ENCODE peak calls at places on chromosomes 6 and 20, in nine cellular contexts. R is NCI-H774; S is H54; X is heart left ventricle; B is activated CD8-positive, alpha-beta memory T cell treated with anti-CD3 and anti-CD28 coated beads for 24 hours; T is DMS153; E is GM12892; M is GM10248; W is stromal cell of bone marrow. K is an unnamed sample.

GRCh38 chr6:36154286-36154685 is 24.0 kb downstream of the MAPK13 start:
- DNase-seq in R (no peak), S (no peak), X (no peak), B (no peak), T (no peak), E (no peak), M (no peak), W (no peak), K (no peak)

GRCh38 chr6:36821581-36822335 is 17.5 kb downstream of the CPNE5 start:
- DNase-seq in R (no peak), S (no peak), X (no peak), B (no peak), T (no peak), E (no peak), M (no peak), W (no peak), K (no peak)

GRCh38 chr6:6758915-6759654 is 170.6 kb downstream of the LY86 start:
- DNase-seq in R (peak), S (no peak), X (peak), B (no peak), T (peak), E (peak), M (peak), W (peak), K (peak)

GRCh38 chr20:59945175-59945574 is 5.0 kb downstream of the FAM217B start:
- DNase-seq in R (no peak), S (no peak), X (no peak), B (no peak), T (no peak), E (no peak), M (no peak), W (no peak), K (no peak)

GRCh38 chr6:4936681-4937041 is 67.2 kb downstream of the RPP40 start:
- DNase-seq in R (peak), S (no peak), X (no peak), B (no peak), T (peak), E (no peak), M (peak), W (peak), K (no peak)

GRCh38 chr6:138988469-138988834 is 399 bp upstream of the REPS1 start:
- DNase-seq in R (peak), S (no peak), X (no peak), B (no peak), T (peak), E (no peak), M (no peak), W (no peak), K (no peak)

GRCh38 chr6:85396159-85396808 is 53.6 kb upstream of the NT5E start:
- DNase-seq in R (no peak), S (no peak), X (no peak), B (no peak), T (no peak), E (no peak), M (no peak), W (no peak), K (no peak)

GRCh38 chr20:51712501-51713212 is 55.5 kb downstream of the ATP9A start:
- DNase-seq in R (no peak), S (peak), X (no peak), B (no peak), T (no peak), E (no peak), M (no peak), W (peak), K (no peak)

GRCh38 chr6:105005446-105005845 is 48.5 kb downstream of the LIN28B start:
- DNase-seq in R (no peak), S (no peak), X (no peak), B (no peak), T (no peak), E (no peak), M (no peak), W (no peak), K (no peak)

GRCh38 chr6:2614842-2615241 is 135.9 kb downstream of the MYLK4 start:
- DNase-seq in R (no peak), S (no peak), X (no peak), B (no peak), T (no peak), E (no peak), M (no peak), W (no peak), K (no peak)

GRCh38 chr6:13733178-13733851 is 21.7 kb upstream of the RANBP9 start:
- DNase-seq in R (no peak), S (peak), X (peak), B (no peak), T (peak), E (no peak), M (no peak), W (peak), K (no peak)

GRCh38 chr6:151482290-151482689 is 11.5 kb upstream of the CCDC170 start:
- DNase-seq in R (no peak), S (no peak), X (no peak), B (no peak), T (no peak), E (no peak), M (peak), W (no peak), K (no peak)

K was measured in ascending aorta.